ENCODE peak calls at places on chromosome 10, in seven cellular contexts. One of them, this sample, is unnamed.

GRCh38 chr10:75889051-75889450 is 457.6 kb downstream of the LRMDA start:
- DNase-seq in activated gamma-delta T cell treated with anti-CD3 and anti-CD28 coated beads, Interleukin-2, amount 50 U/mL, for 16 hours: no peak
- DNase-seq in GDM1: no peak
- DNase-seq in lower lobe of right lung: no peak
- DNase-seq in NCI-H748 treated with DMSO at 0.1 percent for 48 hours: no peak
- DNase-seq in fibroblast of mammary gland: no peak
- DNase-seq in kidney tubule cell: no peak
- DNase-seq in this sample: no peak

GRCh38 chr10:42783181-42783549 is 570 bp downstream of the BMS1 start:
- DNase-seq in activated gamma-delta T cell treated with anti-CD3 and anti-CD28 coated beads, Interleukin-2, amount 50 U/mL, for 16 hours: no peak
- DNase-seq in GDM1: no peak
- DNase-seq in lower lobe of right lung: no peak
- DNase-seq in NCI-H748 treated with DMSO at 0.1 percent for 48 hours: peak; percentile 41
- DNase-seq in fibroblast of mammary gland: peak; percentile 55
- DNase-seq in kidney tubule cell: peak; percentile 80
- DNase-seq in this sample: no peak

GRCh38 chr10:34736976-34737771 is 77.9 kb downstream of the PARD3 start:
- DNase-seq in activated gamma-delta T cell treated with anti-CD3 and anti-CD28 coated beads, Interleukin-2, amount 50 U/mL, for 16 hours: no peak
- DNase-seq in GDM1: no peak
- DNase-seq in lower lobe of right lung: no peak
- DNase-seq in NCI-H748 treated with DMSO at 0.1 percent for 48 hours: no peak
- DNase-seq in fibroblast of mammary gland: no peak
- DNase-seq in kidney tubule cell: no peak
- DNase-seq in this sample: no peak

GRCh38 chr10:117092386-117092785 is 45.7 kb downstream of the VAX1 start:
- DNase-seq in activated gamma-delta T cell treated with anti-CD3 and anti-CD28 coated beads, Interleukin-2, amount 50 U/mL, for 16 hours: no peak
- DNase-seq in GDM1: no peak
- DNase-seq in lower lobe of right lung: no peak
- DNase-seq in NCI-H748 treated with DMSO at 0.1 percent for 48 hours: no peak
- DNase-seq in fibroblast of mammary gland: no peak
- DNase-seq in kidney tubule cell: no peak
- DNase-seq in this sample: no peak

GRCh38 chr10:60810437-60811182 is 32.3 kb downstream of the CDK1 start:
- DNase-seq in activated gamma-delta T cell treated with anti-CD3 and anti-CD28 coated beads, Interleukin-2, amount 50 U/mL, for 16 hours: no peak
- DNase-seq in GDM1: no peak
- DNase-seq in lower lobe of right lung: no peak
- DNase-seq in NCI-H748 treated with DMSO at 0.1 percent for 48 hours: no peak
- DNase-seq in fibroblast of mammary gland: peak; percentile 52
- DNase-seq in kidney tubule cell: peak; percentile 33
- DNase-seq in this sample: no peak

GRCh38 chr10:8049151-8049873 is 5.2 kb upstream of the GATA3 start:
- DNase-seq in activated gamma-delta T cell treated with anti-CD3 and anti-CD28 coated beads, Interleukin-2, amount 50 U/mL, for 16 hours: no peak
- DNase-seq in GDM1: no peak
- DNase-seq in lower lobe of right lung: no peak
- DNase-seq in NCI-H748 treated with DMSO at 0.1 percent for 48 hours: no peak
- DNase-seq in fibroblast of mammary gland: no peak
- DNase-seq in kidney tubule cell: no peak
- DNase-seq in this sample: no peak

GRCh38 chr10:98272690-98273453 is 4.9 kb upstream of the LOXL4 start:
- DNase-seq in activated gamma-delta T cell treated with anti-CD3 and anti-CD28 coated beads, Interleukin-2, amount 50 U/mL, for 16 hours: no peak
- DNase-seq in GDM1: no peak
- DNase-seq in lower lobe of right lung: no peak
- DNase-seq in NCI-H748 treated with DMSO at 0.1 percent for 48 hours: no peak
- DNase-seq in fibroblast of mammary gland: no peak
- DNase-seq in kidney tubule cell: no peak
- DNase-seq in this sample: no peak

GRCh38 chr10:71964669-71965515 is 697 bp downstream of the CHST3 start:
- DNase-seq in activated gamma-delta T cell treated with anti-CD3 and anti-CD28 coated beads, Interleukin-2, amount 50 U/mL, for 16 hours: no peak
- DNase-seq in GDM1: no peak
- DNase-seq in lower lobe of right lung: peak; percentile 57
- DNase-seq in NCI-H748 treated with DMSO at 0.1 percent for 48 hours: peak; percentile 3
- DNase-seq in fibroblast of mammary gland: peak; percentile 75
- DNase-seq in kidney tubule cell: peak; percentile 92
- DNase-seq in this sample: no peak

GRCh38 chr10:48606530-48607355 is 1.9 kb upstream of the ARHGAP22 start:
- DNase-seq in activated gamma-delta T cell treated with anti-CD3 and anti-CD28 coated beads, Interleukin-2, amount 50 U/mL, for 16 hours: no peak
- DNase-seq in GDM1: peak; percentile 21
- DNase-seq in lower lobe of right lung: no peak
- DNase-seq in NCI-H748 treated with DMSO at 0.1 percent for 48 hours: no peak
- DNase-seq in fibroblast of mammary gland: peak; percentile 99
- DNase-seq in kidney tubule cell: peak; percentile 96
- DNase-seq in this sample: no peak

GRCh38 chr10:84213076-84213475 is 12.3 kb downstream of the LRIT2 start:
- DNase-seq in activated gamma-delta T cell treated with anti-CD3 and anti-CD28 coated beads, Interleukin-2, amount 50 U/mL, for 16 hours: no peak
- DNase-seq in GDM1: no peak
- DNase-seq in lower lobe of right lung: no peak
- DNase-seq in NCI-H748 treated with DMSO at 0.1 percent for 48 hours: no peak
- DNase-seq in fibroblast of mammary gland: no peak
- DNase-seq in kidney tubule cell: no peak
- DNase-seq in this sample: no peak

GRCh38 chr10:17216217-17216900 is 11.7 kb upstream of the VIM start:
- DNase-seq in activated gamma-delta T cell treated with anti-CD3 and anti-CD28 coated beads, Interleukin-2, amount 50 U/mL, for 16 hours: no peak
- DNase-seq in GDM1: peak; percentile 80
- DNase-seq in lower lobe of right lung: peak; percentile 49
- DNase-seq in NCI-H748 treated with DMSO at 0.1 percent for 48 hours: no peak
- DNase-seq in fibroblast of mammary gland: peak; percentile 99
- DNase-seq in kidney tubule cell: peak; percentile 100
- DNase-seq in this sample: no peak

GRCh38 chr10:88347597-88348304 is 235.4 kb downstream of the RNLS start:
- DNase-seq in activated gamma-delta T cell treated with anti-CD3 and anti-CD28 coated beads, Interleukin-2, amount 50 U/mL, for 16 hours: no peak
- DNase-seq in GDM1: no peak
- DNase-seq in lower lobe of right lung: no peak
- DNase-seq in NCI-H748 treated with DMSO at 0.1 percent for 48 hours: no peak
- DNase-seq in fibroblast of mammary gland: no peak
- DNase-seq in kidney tubule cell: no peak
- DNase-seq in this sample: no peak

GRCh38 chr10:119391430-119392313 is 150.8 kb downstream of the RGS10 start:
- DNase-seq in activated gamma-delta T cell treated with anti-CD3 and anti-CD28 coated beads, Interleukin-2, amount 50 U/mL, for 16 hours: no peak
- DNase-seq in GDM1: no peak
- DNase-seq in lower lobe of right lung: no peak
- DNase-seq in NCI-H748 treated with DMSO at 0.1 percent for 48 hours: no peak
- DNase-seq in fibroblast of mammary gland: peak; percentile 37
- DNase-seq in kidney tubule cell: no peak
- DNase-seq in this sample: no peak

GRCh38 chr10:15844517-15844916 is 15.8 kb downstream of the MINDY3 start:
- DNase-seq in activated gamma-delta T cell treated with anti-CD3 and anti-CD28 coated beads, Interleukin-2, amount 50 U/mL, for 16 hours: no peak
- DNase-seq in GDM1: no peak
- DNase-seq in lower lobe of right lung: no peak
- DNase-seq in NCI-H748 treated with DMSO at 0.1 percent for 48 hours: no peak
- DNase-seq in fibroblast of mammary gland: no peak
- DNase-seq in kidney tubule cell: no peak
- DNase-seq in this sample: no peak

GRCh38 chr10:69629897-69630650 is at the start of gene FAM241B:
- DNase-seq in activated gamma-delta T cell treated with anti-CD3 and anti-CD28 coated beads, Interleukin-2, amount 50 U/mL, for 16 hours: peak; percentile 55
- DNase-seq in GDM1: no peak
- DNase-seq in lower lobe of right lung: peak; percentile 85
- DNase-seq in NCI-H748 treated with DMSO at 0.1 percent for 48 hours: peak; percentile 23
- DNase-seq in fibroblast of mammary gland: peak; percentile 15
- DNase-seq in kidney tubule cell: peak; percentile 80
- DNase-seq in this sample: peak; percentile 69

GRCh38 chr10:69769395-69769989 is 32.2 kb upstream of the COL13A1 start:
- DNase-seq in activated gamma-delta T cell treated with anti-CD3 and anti-CD28 coated beads, Interleukin-2, amount 50 U/mL, for 16 hours: no peak
- DNase-seq in GDM1: no peak
- DNase-seq in lower lobe of right lung: no peak
- DNase-seq in NCI-H748 treated with DMSO at 0.1 percent for 48 hours: no peak
- DNase-seq in fibroblast of mammary gland: peak; percentile 66
- DNase-seq in kidney tubule cell: peak; percentile 95
- DNase-seq in this sample: no peak

GRCh38 chr10:19683965-19684364 is 132.3 kb upstream of the PLXDC2 start:
- DNase-seq in activated gamma-delta T cell treated with anti-CD3 and anti-CD28 coated beads, Interleukin-2, amount 50 U/mL, for 16 hours: no peak
- DNase-seq in GDM1: no peak
- DNase-seq in lower lobe of right lung: no peak
- DNase-seq in NCI-H748 treated with DMSO at 0.1 percent for 48 hours: no peak
- DNase-seq in fibroblast of mammary gland: no peak
- DNase-seq in kidney tubule cell: peak; percentile 47
- DNase-seq in this sample: no peak

GRCh38 chr10:100709655-100710054 is 35.7 kb upstream of the PAX2 start:
- DNase-seq in activated gamma-delta T cell treated with anti-CD3 and anti-CD28 coated beads, Interleukin-2, amount 50 U/mL, for 16 hours: no peak
- DNase-seq in GDM1: no peak
- DNase-seq in lower lobe of right lung: no peak
- DNase-seq in NCI-H748 treated with DMSO at 0.1 percent for 48 hours: no peak
- DNase-seq in fibroblast of mammary gland: no peak
- DNase-seq in kidney tubule cell: no peak
- DNase-seq in this sample: no peak

GRCh38 chr10:92886334-92886961 is 38.1 kb downstream of the EXOC6 start:
- DNase-seq in activated gamma-delta T cell treated with anti-CD3 and anti-CD28 coated beads, Interleukin-2, amount 50 U/mL, for 16 hours: no peak
- DNase-seq in GDM1: no peak
- DNase-seq in lower lobe of right lung: no peak
- DNase-seq in NCI-H748 treated with DMSO at 0.1 percent for 48 hours: no peak
- DNase-seq in fibroblast of mammary gland: no peak
- DNase-seq in kidney tubule cell: peak; percentile 79
- DNase-seq in this sample: no peak

GRCh38 chr10:67115972-67116371 is 190.1 kb downstream of the LRRTM3 start:
- DNase-seq in activated gamma-delta T cell treated with anti-CD3 and anti-CD28 coated beads, Interleukin-2, amount 50 U/mL, for 16 hours: no peak
- DNase-seq in GDM1: no peak
- DNase-seq in lower lobe of right lung: no peak
- DNase-seq in NCI-H748 treated with DMSO at 0.1 percent for 48 hours: peak; percentile 16
- DNase-seq in fibroblast of mammary gland: no peak
- DNase-seq in kidney tubule cell: peak; percentile 78
- DNase-seq in this sample: no peak

GRCh38 chr10:118670472-118671124 is 75.2 kb upstream of the PRLHR start:
- DNase-seq in activated gamma-delta T cell treated with anti-CD3 and anti-CD28 coated beads, Interleukin-2, amount 50 U/mL, for 16 hours: no peak
- DNase-seq in GDM1: no peak
- DNase-seq in lower lobe of right lung: no peak
- DNase-seq in NCI-H748 treated with DMSO at 0.1 percent for 48 hours: no peak
- DNase-seq in fibroblast of mammary gland: no peak
- DNase-seq in kidney tubule cell: no peak
- DNase-seq in this sample: no peak

GRCh38 chr10:71232089-71232998 is 20.0 kb downstream of the UNC5B start:
- DNase-seq in activated gamma-delta T cell treated with anti-CD3 and anti-CD28 coated beads, Interleukin-2, amount 50 U/mL, for 16 hours: no peak
- DNase-seq in GDM1: no peak
- DNase-seq in lower lobe of right lung: peak; percentile 78
- DNase-seq in NCI-H748 treated with DMSO at 0.1 percent for 48 hours: no peak
- DNase-seq in fibroblast of mammary gland: no peak
- DNase-seq in kidney tubule cell: no peak
- DNase-seq in this sample: no peak

GRCh38 chr10:62047960-62048383 is 146.5 kb downstream of the ARID5B start:
- DNase-seq in activated gamma-delta T cell treated with anti-CD3 and anti-CD28 coated beads, Interleukin-2, amount 50 U/mL, for 16 hours: peak; percentile 24
- DNase-seq in GDM1: no peak
- DNase-seq in lower lobe of right lung: no peak
- DNase-seq in NCI-H748 treated with DMSO at 0.1 percent for 48 hours: no peak
- DNase-seq in fibroblast of mammary gland: peak; percentile 68
- DNase-seq in kidney tubule cell: peak; percentile 22
- DNase-seq in this sample: no peak

GRCh38 chr10:124244256-124244877 is 151.0 kb upstream of the CHST15 start:
- DNase-seq in activated gamma-delta T cell treated with anti-CD3 and anti-CD28 coated beads, Interleukin-2, amount 50 U/mL, for 16 hours: no peak
- DNase-seq in GDM1: no peak
- DNase-seq in lower lobe of right lung: peak; percentile 31
- DNase-seq in NCI-H748 treated with DMSO at 0.1 percent for 48 hours: no peak
- DNase-seq in fibroblast of mammary gland: no peak
- DNase-seq in kidney tubule cell: no peak
- DNase-seq in this sample: no peak

GRCh38 chr10:81875680-81876252 is 772 bp downstream of the NRG3 start:
- DNase-seq in activated gamma-delta T cell treated with anti-CD3 and anti-CD28 coated beads, Interleukin-2, amount 50 U/mL, for 16 hours: no peak
- DNase-seq in GDM1: no peak
- DNase-seq in lower lobe of right lung: no peak
- DNase-seq in NCI-H748 treated with DMSO at 0.1 percent for 48 hours: no peak
- DNase-seq in fibroblast of mammary gland: no peak
- DNase-seq in kidney tubule cell: no peak
- DNase-seq in this sample: no peak

GRCh38 chr10:2700626-2701305 is 366.6 kb upstream of the PFKP start:
- DNase-seq in activated gamma-delta T cell treated with anti-CD3 and anti-CD28 coated beads, Interleukin-2, amount 50 U/mL, for 16 hours: no peak
- DNase-seq in GDM1: no peak
- DNase-seq in lower lobe of right lung: no peak
- DNase-seq in NCI-H748 treated with DMSO at 0.1 percent for 48 hours: no peak
- DNase-seq in fibroblast of mammary gland: no peak
- DNase-seq in kidney tubule cell: no peak
- DNase-seq in this sample: no peak

GRCh38 chr10:404341-404740 is 269.1 kb downstream of the ZMYND11 start:
- DNase-seq in activated gamma-delta T cell treated with anti-CD3 and anti-CD28 coated beads, Interleukin-2, amount 50 U/mL, for 16 hours: no peak
- DNase-seq in GDM1: no peak
- DNase-seq in lower lobe of right lung: no peak
- DNase-seq in NCI-H748 treated with DMSO at 0.1 percent for 48 hours: no peak
- DNase-seq in fibroblast of mammary gland: peak; percentile 78
- DNase-seq in kidney tubule cell: no peak
- DNase-seq in this sample: no peak

GRCh38 chr10:33016988-33017387 is 59.0 kb upstream of the ITGB1 start:
- DNase-seq in activated gamma-delta T cell treated with anti-CD3 and anti-CD28 coated beads, Interleukin-2, amount 50 U/mL, for 16 hours: no peak
- DNase-seq in GDM1: no peak
- DNase-seq in lower lobe of right lung: no peak
- DNase-seq in NCI-H748 treated with DMSO at 0.1 percent for 48 hours: no peak
- DNase-seq in fibroblast of mammary gland: no peak
- DNase-seq in kidney tubule cell: no peak
- DNase-seq in this sample: no peak

GRCh38 chr10:132876131-132876860 is 66.1 kb downstream of the CFAP46 start:
- DNase-seq in activated gamma-delta T cell treated with anti-CD3 and anti-CD28 coated beads, Interleukin-2, amount 50 U/mL, for 16 hours: no peak
- DNase-seq in GDM1: no peak
- DNase-seq in lower lobe of right lung: no peak
- DNase-seq in NCI-H748 treated with DMSO at 0.1 percent for 48 hours: no peak
- DNase-seq in fibroblast of mammary gland: no peak
- DNase-seq in kidney tubule cell: no peak
- DNase-seq in this sample: no peak

GRCh38 chr10:44949915-44950314 is 9.7 kb upstream of the RASSF4 start:
- DNase-seq in activated gamma-delta T cell treated with anti-CD3 and anti-CD28 coated beads, Interleukin-2, amount 50 U/mL, for 16 hours: no peak
- DNase-seq in GDM1: no peak
- DNase-seq in lower lobe of right lung: no peak
- DNase-seq in NCI-H748 treated with DMSO at 0.1 percent for 48 hours: no peak
- DNase-seq in fibroblast of mammary gland: no peak
- DNase-seq in kidney tubule cell: no peak
- DNase-seq in this sample: no peak

GRCh38 chr10:43427166-43427825 is 9.6 kb upstream of the ZNF487 start:
- DNase-seq in activated gamma-delta T cell treated with anti-CD3 and anti-CD28 coated beads, Interleukin-2, amount 50 U/mL, for 16 hours: no peak
- DNase-seq in GDM1: no peak
- DNase-seq in lower lobe of right lung: no peak
- DNase-seq in NCI-H748 treated with DMSO at 0.1 percent for 48 hours: no peak
- DNase-seq in fibroblast of mammary gland: no peak
- DNase-seq in kidney tubule cell: no peak
- DNase-seq in this sample: no peak

GRCh38 chr10:133042816-133043215 is 44.9 kb upstream of the ADGRA1 start:
- DNase-seq in activated gamma-delta T cell treated with anti-CD3 and anti-CD28 coated beads, Interleukin-2, amount 50 U/mL, for 16 hours: no peak
- DNase-seq in GDM1: no peak
- DNase-seq in lower lobe of right lung: no peak
- DNase-seq in NCI-H748 treated with DMSO at 0.1 percent for 48 hours: no peak
- DNase-seq in fibroblast of mammary gland: no peak
- DNase-seq in kidney tubule cell: no peak
- DNase-seq in this sample: no peak

GRCh38 chr10:78974409-78975317 is 94.1 kb upstream of the ZMIZ1 start:
- DNase-seq in activated gamma-delta T cell treated with anti-CD3 and anti-CD28 coated beads, Interleukin-2, amount 50 U/mL, for 16 hours: peak; percentile 65
- DNase-seq in GDM1: peak; percentile 51
- DNase-seq in lower lobe of right lung: peak; percentile 70
- DNase-seq in NCI-H748 treated with DMSO at 0.1 percent for 48 hours: peak; percentile 44
- DNase-seq in fibroblast of mammary gland: peak; percentile 94
- DNase-seq in kidney tubule cell: peak; percentile 94
- DNase-seq in this sample: peak; percentile 51